ENCODE peak calls at places on chromosomes 11 and 22, in four cellular contexts. One of them, this sample, is unnamed.

GRCh38 chr22:50306753-50307749 is at the start of gene PLXNB2:
- DNase-seq in WTC11: peak
- DNase-seq in HEK293T: peak
- DNase-seq in HepG2: peak
- DNase-seq in this sample: no peak

GRCh38 chr11:102614485-102614884 is 10.6 kb downstream of the MMP20 start:
- DNase-seq in WTC11: no peak
- DNase-seq in HepG2: no peak
- DNase-seq in HEK293T: no peak
- DNase-seq in this sample: no peak

GRCh38 chr11:82494988-82495432 is 238.7 kb downstream of the FAM181B start:
- DNase-seq in HepG2: peak
- DNase-seq in WTC11: peak
- DNase-seq in HEK293T: peak
- DNase-seq in this sample: no peak

GRCh38 chr11:120182357-120182756 is 28.5 kb upstream of the OAF start:
- DNase-seq in HEK293T: no peak
- DNase-seq in HepG2: no peak
- DNase-seq in WTC11: no peak
- DNase-seq in this sample: no peak

GRCh38 chr11:11454671-11455223 is 101.7 kb upstream of the CSNK2A3 start:
- DNase-seq in HEK293T: no peak
- DNase-seq in WTC11: no peak
- DNase-seq in HepG2: no peak
- DNase-seq in this sample: no peak

GRCh38 chr11:19819148-19819547 is 106.5 kb downstream of the NAV2 start:
- DNase-seq in HepG2: no peak
- DNase-seq in WTC11: no peak
- DNase-seq in HEK293T: no peak
- DNase-seq in this sample: no peak

GRCh38 chr11:34890812-34891211 is 25.4 kb downstream of the APIP start:
- DNase-seq in HepG2: peak
- DNase-seq in WTC11: no peak
- DNase-seq in HEK293T: no peak
- DNase-seq in this sample: no peak

GRCh38 chr11:67032830-67033555 is 10.1 kb downstream of the SYT12 start:
- DNase-seq in WTC11: no peak
- DNase-seq in HepG2: no peak
- DNase-seq in HEK293T: no peak
- DNase-seq in this sample: no peak

DNA sequence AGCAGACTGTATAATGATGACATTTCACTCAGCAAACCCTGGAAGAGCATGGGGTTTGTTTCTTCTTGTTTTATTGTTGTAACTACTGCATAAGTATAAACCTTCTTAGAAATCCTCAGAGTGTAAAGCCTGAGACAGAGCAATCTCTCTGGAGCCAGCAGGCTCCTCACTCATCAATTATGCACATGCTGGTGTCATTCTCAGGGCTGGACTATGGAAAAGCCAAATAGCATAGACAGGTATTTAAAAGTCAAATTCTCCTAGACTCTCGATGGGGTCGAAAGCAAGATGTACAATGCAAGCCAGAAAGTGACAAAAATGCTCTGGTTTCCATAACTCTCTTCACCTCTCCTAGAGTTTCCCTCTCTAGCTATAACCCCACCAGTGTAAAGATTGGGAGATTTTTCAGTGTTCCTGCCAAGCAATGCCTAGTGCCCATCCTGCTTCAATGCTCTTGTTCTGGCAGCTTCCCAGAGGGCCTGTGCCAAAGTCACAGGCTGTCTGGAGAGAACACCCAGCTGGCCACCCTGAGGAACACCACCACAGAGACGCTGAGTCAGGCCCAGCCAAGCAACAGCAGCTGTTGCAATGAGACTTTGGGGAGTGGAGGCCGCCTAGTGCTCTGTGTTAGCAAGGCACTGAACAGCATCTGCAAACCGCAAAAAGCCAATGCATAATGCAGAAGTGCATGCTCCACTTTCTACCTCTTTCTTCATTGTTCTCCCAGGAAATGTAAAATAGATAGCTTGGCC is 167.9 kb downstream of the NXPE2 start:
- DNase-seq in HepG2: no peak
- DNase-seq in WTC11: no peak
- DNase-seq in HEK293T: no peak
- DNase-seq in this sample: no peak
- TF ChIP-seq SP1 in HepG2: no peak
- TF ChIP-seq SP1 in WTC11: no peak
- TF ChIP-seq SP1 in HEK293T: no peak
- TF ChIP-seq SP1 in this sample: no peak

GRCh38 chr11:79179087-79179486 is 261.7 kb downstream of the TENM4 start:
- DNase-seq in WTC11: no peak
- DNase-seq in HepG2: no peak
- DNase-seq in HEK293T: no peak
- DNase-seq in this sample: no peak

GRCh38 chr11:79170289-79170688 is 270.5 kb downstream of the TENM4 start:
- DNase-seq in HEK293T: no peak
- DNase-seq in HepG2: no peak
- DNase-seq in WTC11: no peak
- DNase-seq in this sample: no peak

GRCh38 chr11:79168530-79169110 is 272.2 kb downstream of the TENM4 start:
- DNase-seq in WTC11: no peak
- DNase-seq in HEK293T: no peak
- DNase-seq in HepG2: no peak
- DNase-seq in this sample: no peak

GRCh38 chr11:79173615-79174014 is 267.2 kb downstream of the TENM4 start:
- DNase-seq in HepG2: no peak
- DNase-seq in HEK293T: no peak
- DNase-seq in WTC11: no peak
- DNase-seq in this sample: no peak

DNA sequence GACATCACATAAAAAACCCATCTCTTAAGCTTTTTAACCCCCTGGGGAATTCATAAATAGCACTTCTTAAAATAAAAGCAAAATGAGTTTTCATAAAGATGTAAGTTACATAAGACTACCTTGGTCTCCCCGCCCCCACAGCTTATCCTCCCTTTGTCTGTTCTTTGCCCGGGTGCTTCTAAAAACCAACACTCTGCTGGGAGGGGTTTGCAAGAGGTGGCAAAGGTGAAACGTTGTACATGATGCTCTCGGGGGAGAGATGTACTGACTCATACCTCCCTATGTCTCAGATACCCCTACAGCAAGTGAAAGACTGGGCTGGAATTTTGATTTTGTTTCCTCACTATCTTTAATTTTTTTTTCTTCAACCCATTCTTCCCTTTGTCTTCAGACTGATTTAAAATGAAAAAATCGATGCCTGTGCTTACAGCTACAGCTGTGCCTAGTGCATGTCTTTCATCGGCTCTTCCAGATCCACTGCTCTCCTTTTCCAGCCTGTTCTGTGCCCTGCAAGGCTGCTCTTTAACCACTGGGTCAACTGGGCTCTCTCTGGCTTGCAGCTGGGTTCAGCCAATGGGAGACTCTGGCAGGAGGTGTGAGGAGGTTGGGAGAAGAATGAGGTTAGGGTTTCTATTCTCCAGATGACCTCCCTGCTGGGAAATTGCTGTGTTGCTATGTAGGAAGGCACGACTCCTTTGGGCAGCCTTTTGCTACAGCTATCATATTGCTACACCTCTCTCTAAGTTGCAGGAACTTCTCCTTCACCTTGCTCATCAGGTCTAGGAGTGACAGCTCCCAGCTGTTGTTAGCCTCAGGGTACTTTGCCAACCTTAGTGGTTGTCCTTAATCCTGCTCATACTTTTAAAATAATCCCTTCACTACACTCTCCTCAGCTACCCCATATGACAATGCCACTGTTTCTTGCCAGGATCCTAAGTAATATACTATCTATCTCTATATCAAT is 266.5 kb downstream of the TENM4 start:
- DNase-seq in HepG2: no peak
- DNase-seq in WTC11: peak
- DNase-seq in HEK293T: no peak
- DNase-seq in this sample: no peak
- TF ChIP-seq SP1 in HepG2: no peak
- TF ChIP-seq SP1 in WTC11: no peak
- TF ChIP-seq SP1 in HEK293T: no peak
- TF ChIP-seq SP1 in this sample: no peak

GRCh38 chr11:130786987-130787688 is 129.1 kb downstream of the SNX19 start:
- DNase-seq in HepG2: no peak
- DNase-seq in WTC11: no peak
- DNase-seq in HEK293T: no peak
- DNase-seq in this sample: no peak
- TF ChIP-seq SP1 in HepG2: no peak
- TF ChIP-seq SP1 in WTC11: no peak
- TF ChIP-seq SP1 in HEK293T: no peak
- TF ChIP-seq SP1 in this sample: no peak

GRCh38 chr22:36257308-36257707 is 4.4 kb downstream of the APOL1 start:
- DNase-seq in WTC11: no peak
- DNase-seq in HepG2: no peak
- DNase-seq in HEK293T: no peak
- DNase-seq in this sample: no peak
- TF ChIP-seq SP1 in WTC11: no peak
- TF ChIP-seq SP1 in HepG2: no peak
- TF ChIP-seq SP1 in HEK293T: no peak
- TF ChIP-seq SP1 in this sample: no peak

DNA sequence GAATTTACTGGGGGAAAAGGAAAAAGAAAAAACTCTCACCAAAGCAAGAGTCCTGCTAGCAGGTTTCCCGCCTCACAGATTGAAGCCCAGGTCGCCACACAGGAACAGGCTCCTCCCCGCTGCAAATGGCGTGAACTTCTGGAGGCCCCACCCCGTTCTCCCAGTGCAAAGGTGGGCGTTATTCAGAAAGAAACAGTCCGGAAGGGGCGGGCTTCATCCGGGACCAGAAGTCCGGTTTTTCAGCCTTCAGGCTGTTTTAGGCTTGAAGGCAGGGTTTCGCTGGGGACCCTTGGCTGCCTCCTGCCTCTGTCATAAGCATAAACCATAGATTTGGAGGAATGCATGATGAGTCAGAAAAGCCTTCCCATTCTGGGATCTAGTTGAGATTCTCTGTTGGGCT is 148.3 kb upstream of the POU2AF2 start:
- DNase-seq in WTC11: peak
- DNase-seq in HEK293T: peak
- DNase-seq in HepG2: peak
- DNase-seq in this sample: no peak
- TF ChIP-seq SP1 in WTC11: no peak
- TF ChIP-seq SP1 in HEK293T: no peak
- TF ChIP-seq SP1 in HepG2: no peak
- TF ChIP-seq SP1 in this sample: no peak

GRCh38 chr22:30615543-30615954 is 8.6 kb downstream of the TCN2 start:
- DNase-seq in WTC11: no peak
- DNase-seq in HEK293T: no peak
- DNase-seq in HepG2: no peak
- DNase-seq in this sample: no peak
- TF ChIP-seq SP1 in WTC11: no peak
- TF ChIP-seq SP1 in HEK293T: no peak
- TF ChIP-seq SP1 in HepG2: no peak
- TF ChIP-seq SP1 in this sample: no peak

DNA sequence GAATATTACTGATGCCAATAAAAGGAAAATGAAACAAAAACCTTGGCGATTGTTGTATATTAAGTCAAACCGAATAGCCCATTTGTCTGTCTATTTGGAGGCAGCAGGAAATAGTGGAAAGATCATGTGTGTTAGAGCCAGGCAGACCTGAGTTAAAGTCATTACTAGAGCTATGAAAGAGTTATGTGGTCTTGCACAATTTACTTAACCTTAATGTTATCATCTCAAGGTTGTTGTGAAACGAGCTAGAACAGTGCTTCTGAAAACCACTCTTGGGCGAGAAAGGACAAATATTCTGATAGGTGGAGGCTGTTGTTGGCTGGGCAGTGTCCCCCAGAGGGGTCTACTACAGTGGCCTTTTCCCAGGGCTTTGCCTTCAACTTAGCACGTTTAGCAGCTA is 60.0 kb upstream of the NUP160 start:
- DNase-seq in WTC11: no peak
- DNase-seq in HEK293T: no peak
- DNase-seq in HepG2: no peak
- DNase-seq in this sample: no peak
- TF ChIP-seq SP1 in WTC11: no peak
- TF ChIP-seq SP1 in HEK293T: no peak
- TF ChIP-seq SP1 in HepG2: no peak
- TF ChIP-seq SP1 in this sample: no peak

GRCh38 chr22:36510966-36511881 is 4.4 kb upstream of the FOXRED2 start:
- DNase-seq in HepG2: peak
- DNase-seq in HEK293T: peak
- DNase-seq in WTC11: peak
- DNase-seq in this sample: no peak

GRCh38 chr22:36505998-36506635 is 723 bp downstream of the FOXRED2 start:
- DNase-seq in HEK293T: peak
- DNase-seq in WTC11: no peak
- DNase-seq in HepG2: no peak
- DNase-seq in this sample: no peak

GRCh38 chr22:36507518-36508010 is 724 bp upstream of the FOXRED2 start:
- DNase-seq in HepG2: no peak
- DNase-seq in WTC11: no peak
- DNase-seq in HEK293T: no peak
- DNase-seq in this sample: no peak

GRCh38 chr22:36510384-36510783 is 3.5 kb upstream of the FOXRED2 start:
- DNase-seq in HEK293T: no peak
- DNase-seq in HepG2: no peak
- DNase-seq in WTC11: no peak
- DNase-seq in this sample: no peak

DNA sequence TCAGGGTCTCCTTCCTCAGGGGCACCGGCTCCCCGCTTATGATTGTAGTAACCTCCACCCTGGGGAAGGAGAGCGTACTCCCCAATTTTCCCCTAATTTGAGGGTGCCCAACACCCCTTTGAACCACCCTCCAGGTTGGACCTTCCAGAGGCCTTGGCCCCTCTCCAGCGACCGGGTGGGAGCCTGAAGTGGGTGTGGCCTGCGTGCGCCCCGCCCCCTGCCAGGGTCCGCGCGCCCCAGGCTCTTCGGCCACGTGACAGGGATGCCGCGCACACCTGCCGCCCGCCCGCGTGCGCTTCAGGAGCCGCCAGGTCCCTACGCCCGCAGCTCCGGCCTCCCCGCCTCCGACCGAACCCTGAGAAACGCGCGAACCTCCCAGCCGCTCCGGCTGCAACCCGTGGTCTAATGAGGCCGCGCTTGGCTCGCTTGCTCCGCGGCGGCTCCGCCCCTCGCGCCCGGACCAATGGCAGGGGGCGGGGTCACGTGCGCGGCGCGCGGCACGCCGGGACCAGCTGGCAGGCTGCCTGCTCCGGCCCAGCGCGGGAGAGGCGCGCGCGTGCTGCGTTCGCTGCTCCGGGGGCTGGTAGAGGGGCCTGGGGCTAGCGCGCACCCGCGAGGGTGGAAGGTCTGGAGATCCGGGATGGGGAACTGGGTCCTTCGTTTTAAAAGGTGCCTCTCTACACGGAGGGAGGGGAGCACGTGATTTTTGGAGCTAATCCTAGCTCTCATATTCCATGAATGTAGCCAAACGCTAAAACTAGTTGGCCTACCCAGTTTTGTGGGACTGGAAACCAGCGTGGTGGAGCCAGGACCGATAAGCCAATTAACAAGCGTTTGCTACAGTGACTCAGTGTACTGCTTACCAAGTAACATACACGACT is at the start of gene FOXRED2:
- DNase-seq in HepG2: peak
- DNase-seq in HEK293T: peak
- DNase-seq in WTC11: peak
- DNase-seq in this sample: no peak
- TF ChIP-seq SP1 in HepG2: peak
- TF ChIP-seq SP1 in HEK293T: peak
- TF ChIP-seq SP1 in WTC11: peak
- TF ChIP-seq SP1 in this sample: peak

This sample was measured in GM12878.